ENCODE peak calls at places on chromosomes 13 and 19, in ten cellular contexts. One of them, this sample, is unnamed. For H3K27me3, the result is how much of the 10 kb centered on the place peaks cover.

GRCh38 chr19:34269968-34270621 is 15.7 kb downstream of the GARRE1 start:
- DNase-seq in thoracic aorta: peak
- DNase-seq in ascending aorta: peak
- DNase-seq in H9: peak
- DNase-seq in right cardiac atrium: peak
- DNase-seq in body of pancreas: peak
- DNase-seq in heart right ventricle: peak
- DNase-seq in transverse colon: peak
- DNase-seq in stomach: peak
- DNase-seq in lower lobe of right lung: peak
- DNase-seq in this sample: no peak

GRCh38 chr13:40069173-40070044 is 413.9 kb downstream of the COG6 start:
- DNase-seq in thoracic aorta: peak
- DNase-seq in ascending aorta: no peak
- DNase-seq in H9: peak
- DNase-seq in right cardiac atrium: peak
- DNase-seq in body of pancreas: peak
- DNase-seq in heart right ventricle: peak
- DNase-seq in transverse colon: peak
- DNase-seq in stomach: peak
- DNase-seq in lower lobe of right lung: peak
- DNase-seq in this sample: peak

GRCh38 chr19:7909471-7910067 is 5.1 kb upstream of the TGFBR3L start:
- DNase-seq in thoracic aorta: no peak
- DNase-seq in ascending aorta: no peak
- DNase-seq in H9: no peak
- DNase-seq in right cardiac atrium: peak
- DNase-seq in body of pancreas: no peak
- DNase-seq in heart right ventricle: no peak
- DNase-seq in transverse colon: no peak
- DNase-seq in stomach: no peak
- DNase-seq in lower lobe of right lung: peak
- DNase-seq in this sample: no peak

GRCh38 chr13:102487330-102487729 is 85.5 kb upstream of the FGF14 start:
- DNase-seq in thoracic aorta: no peak
- DNase-seq in ascending aorta: no peak
- DNase-seq in H9: no peak
- DNase-seq in right cardiac atrium: no peak
- DNase-seq in body of pancreas: no peak
- DNase-seq in heart right ventricle: no peak
- DNase-seq in transverse colon: no peak
- DNase-seq in stomach: no peak
- DNase-seq in lower lobe of right lung: no peak
- DNase-seq in this sample: no peak

GRCh38 chr19:9324584-9324962 is 594 bp downstream of the ZNF559 start:
- DNase-seq in thoracic aorta: no peak
- DNase-seq in ascending aorta: no peak
- DNase-seq in H9: no peak
- DNase-seq in right cardiac atrium: no peak
- DNase-seq in body of pancreas: no peak
- DNase-seq in heart right ventricle: no peak
- DNase-seq in transverse colon: no peak
- DNase-seq in stomach: no peak
- DNase-seq in lower lobe of right lung: no peak
- DNase-seq in this sample: no peak

GRCh38 chr13:62799931-62800436 is 1384.3 kb upstream of the PCDH20 start:
- DNase-seq in thoracic aorta: no peak
- DNase-seq in ascending aorta: no peak
- DNase-seq in H9: no peak
- DNase-seq in right cardiac atrium: no peak
- DNase-seq in body of pancreas: peak
- DNase-seq in heart right ventricle: no peak
- DNase-seq in transverse colon: no peak
- DNase-seq in stomach: no peak
- DNase-seq in lower lobe of right lung: no peak
- DNase-seq in this sample: no peak

GRCh38 chr19:29630661-29631060 is 24.6 kb downstream of the POP4 start:
- DNase-seq in thoracic aorta: no peak
- DNase-seq in ascending aorta: no peak
- DNase-seq in H9: no peak
- DNase-seq in right cardiac atrium: no peak
- DNase-seq in body of pancreas: no peak
- DNase-seq in heart right ventricle: no peak
- DNase-seq in transverse colon: no peak
- DNase-seq in stomach: no peak
- DNase-seq in lower lobe of right lung: no peak
- DNase-seq in this sample: no peak

GRCh38 chr13:73914119-73914518 is 220.1 kb downstream of the KLF12 start:
- DNase-seq in thoracic aorta: no peak
- DNase-seq in ascending aorta: no peak
- DNase-seq in H9: no peak
- DNase-seq in right cardiac atrium: no peak
- DNase-seq in body of pancreas: no peak
- DNase-seq in heart right ventricle: no peak
- DNase-seq in transverse colon: no peak
- DNase-seq in stomach: no peak
- DNase-seq in lower lobe of right lung: no peak
- DNase-seq in this sample: no peak

GRCh38 chr13:32036762-32037161 is 5.2 kb downstream of the FRY start:
- DNase-seq in thoracic aorta: no peak
- DNase-seq in ascending aorta: no peak
- DNase-seq in H9: no peak
- DNase-seq in right cardiac atrium: no peak
- DNase-seq in body of pancreas: no peak
- DNase-seq in heart right ventricle: no peak
- DNase-seq in transverse colon: no peak
- DNase-seq in stomach: no peak
- DNase-seq in lower lobe of right lung: no peak
- DNase-seq in this sample: no peak
- H3K27me3 ChIP-seq in thoracic aorta: under half
- H3K27me3 ChIP-seq in ascending aorta: under half
- H3K27me3 ChIP-seq in H9: under half
- H3K27me3 ChIP-seq in right cardiac atrium: under half
- H3K27me3 ChIP-seq in body of pancreas: under half
- H3K27me3 ChIP-seq in heart right ventricle: under half
- H3K27me3 ChIP-seq in transverse colon: under half
- H3K27me3 ChIP-seq in stomach: under half
- H3K27me3 ChIP-seq in lower lobe of right lung: under half
- H3K27me3 ChIP-seq in this sample: under half

GRCh38 chr19:27580906-27581305 is 1632.0 kb downstream of the UQCRFS1 start:
- DNase-seq in thoracic aorta: no peak
- DNase-seq in ascending aorta: no peak
- DNase-seq in H9: no peak
- DNase-seq in right cardiac atrium: no peak
- DNase-seq in body of pancreas: no peak
- DNase-seq in heart right ventricle: no peak
- DNase-seq in transverse colon: no peak
- DNase-seq in stomach: no peak
- DNase-seq in lower lobe of right lung: no peak
- DNase-seq in this sample: no peak
- H3K27me3 ChIP-seq in thoracic aorta: under half
- H3K27me3 ChIP-seq in ascending aorta: under half
- H3K27me3 ChIP-seq in H9: under half
- H3K27me3 ChIP-seq in right cardiac atrium: under half
- H3K27me3 ChIP-seq in body of pancreas: under half
- H3K27me3 ChIP-seq in heart right ventricle: under half
- H3K27me3 ChIP-seq in transverse colon: under half
- H3K27me3 ChIP-seq in stomach: under half
- H3K27me3 ChIP-seq in lower lobe of right lung: under half
- H3K27me3 ChIP-seq in this sample: under half

DNA sequence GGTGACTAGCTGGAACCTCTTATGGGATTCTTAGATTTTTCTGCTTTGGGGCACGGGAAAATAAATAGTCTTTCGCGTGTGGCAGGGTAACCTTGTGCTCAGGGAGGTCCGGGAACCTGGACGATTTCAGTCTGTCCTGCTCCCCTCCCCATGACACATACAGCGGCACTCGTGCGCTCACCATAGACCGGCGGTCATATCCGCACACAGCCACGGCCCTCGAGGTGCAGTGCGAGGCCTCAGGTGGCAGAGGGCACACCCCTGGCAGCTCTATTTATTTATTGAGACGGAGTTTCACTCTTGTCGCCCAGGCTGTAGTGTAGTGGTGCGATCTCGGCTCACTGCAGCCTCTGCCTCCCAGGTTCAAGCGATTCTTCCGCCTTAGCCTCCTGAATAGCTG is 3.0 kb downstream of the ONECUT3 start:
- DNase-seq in thoracic aorta: no peak
- DNase-seq in ascending aorta: no peak
- DNase-seq in H9: no peak
- DNase-seq in right cardiac atrium: peak
- DNase-seq in body of pancreas: no peak
- DNase-seq in heart right ventricle: no peak
- DNase-seq in transverse colon: no peak
- DNase-seq in stomach: no peak
- DNase-seq in lower lobe of right lung: no peak
- DNase-seq in this sample: no peak
- H3K27me3 ChIP-seq in thoracic aorta: under half
- H3K27me3 ChIP-seq in ascending aorta: under half
- H3K27me3 ChIP-seq in H9: half or more
- H3K27me3 ChIP-seq in right cardiac atrium: under half
- H3K27me3 ChIP-seq in body of pancreas: under half
- H3K27me3 ChIP-seq in heart right ventricle: half or more
- H3K27me3 ChIP-seq in transverse colon: half or more
- H3K27me3 ChIP-seq in stomach: half or more
- H3K27me3 ChIP-seq in lower lobe of right lung: half or more
- H3K27me3 ChIP-seq in this sample: half or more

GRCh38 chr19:18789883-18790565 is 1.1 kb downstream of the COMP start:
- DNase-seq in thoracic aorta: no peak
- DNase-seq in ascending aorta: no peak
- DNase-seq in H9: peak
- DNase-seq in right cardiac atrium: peak
- DNase-seq in body of pancreas: peak
- DNase-seq in heart right ventricle: no peak
- DNase-seq in transverse colon: no peak
- DNase-seq in stomach: no peak
- DNase-seq in lower lobe of right lung: no peak
- DNase-seq in this sample: no peak
- H3K27me3 ChIP-seq in thoracic aorta: under half
- H3K27me3 ChIP-seq in ascending aorta: under half
- H3K27me3 ChIP-seq in H9: half or more
- H3K27me3 ChIP-seq in right cardiac atrium: under half
- H3K27me3 ChIP-seq in body of pancreas: under half
- H3K27me3 ChIP-seq in heart right ventricle: half or more
- H3K27me3 ChIP-seq in transverse colon: half or more
- H3K27me3 ChIP-seq in stomach: half or more
- H3K27me3 ChIP-seq in lower lobe of right lung: half or more
- H3K27me3 ChIP-seq in this sample: under half

DNA sequence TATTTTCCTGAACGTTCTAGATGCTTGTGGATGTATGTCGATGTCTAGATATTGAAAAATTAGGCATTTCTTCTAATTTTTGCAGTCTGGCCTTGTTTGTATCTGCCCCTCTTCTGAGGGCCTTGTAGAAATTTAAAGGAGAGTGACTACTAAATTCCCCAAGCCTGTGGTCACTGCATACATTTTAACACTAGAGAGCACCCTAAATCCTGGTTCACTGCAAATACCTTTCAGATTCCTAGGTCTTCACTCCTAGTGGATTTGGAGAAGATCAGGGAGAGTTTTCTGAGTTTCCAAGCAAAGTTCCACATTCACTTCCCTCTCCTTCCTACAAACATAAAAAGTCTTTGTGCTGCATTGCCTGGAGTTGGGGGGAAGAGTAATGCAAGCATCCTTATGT is 1272.5 kb downstream of the OLFM4 start:
- DNase-seq in thoracic aorta: no peak
- DNase-seq in ascending aorta: no peak
- DNase-seq in H9: no peak
- DNase-seq in right cardiac atrium: no peak
- DNase-seq in body of pancreas: no peak
- DNase-seq in heart right ventricle: no peak
- DNase-seq in transverse colon: no peak
- DNase-seq in stomach: no peak
- DNase-seq in lower lobe of right lung: no peak
- DNase-seq in this sample: no peak
- H3K27me3 ChIP-seq in thoracic aorta: under half
- H3K27me3 ChIP-seq in ascending aorta: under half
- H3K27me3 ChIP-seq in H9: under half
- H3K27me3 ChIP-seq in right cardiac atrium: under half
- H3K27me3 ChIP-seq in body of pancreas: under half
- H3K27me3 ChIP-seq in heart right ventricle: under half
- H3K27me3 ChIP-seq in transverse colon: under half
- H3K27me3 ChIP-seq in stomach: under half
- H3K27me3 ChIP-seq in lower lobe of right lung: under half
- H3K27me3 ChIP-seq in this sample: under half

GRCh38 chr19:55442372-55443044 is 592 bp downstream of the SHISA7 start:
- DNase-seq in thoracic aorta: no peak
- DNase-seq in ascending aorta: no peak
- DNase-seq in H9: peak
- DNase-seq in right cardiac atrium: no peak
- DNase-seq in body of pancreas: no peak
- DNase-seq in heart right ventricle: no peak
- DNase-seq in transverse colon: no peak
- DNase-seq in stomach: no peak
- DNase-seq in lower lobe of right lung: no peak
- DNase-seq in this sample: no peak
- H3K27me3 ChIP-seq in thoracic aorta: under half
- H3K27me3 ChIP-seq in ascending aorta: under half
- H3K27me3 ChIP-seq in H9: under half
- H3K27me3 ChIP-seq in right cardiac atrium: under half
- H3K27me3 ChIP-seq in body of pancreas: under half
- H3K27me3 ChIP-seq in heart right ventricle: half or more
- H3K27me3 ChIP-seq in transverse colon: half or more
- H3K27me3 ChIP-seq in stomach: half or more
- H3K27me3 ChIP-seq in lower lobe of right lung: half or more
- H3K27me3 ChIP-seq in this sample: under half

GRCh38 chr19:44748426-44749254 is at the start of gene BCL3:
- DNase-seq in thoracic aorta: no peak
- DNase-seq in ascending aorta: no peak
- DNase-seq in H9: no peak
- DNase-seq in right cardiac atrium: peak
- DNase-seq in body of pancreas: peak
- DNase-seq in heart right ventricle: peak
- DNase-seq in transverse colon: peak
- DNase-seq in stomach: peak
- DNase-seq in lower lobe of right lung: peak
- DNase-seq in this sample: peak

GRCh38 chr19:44750713-44751112 is 2.2 kb downstream of the BCL3 start:
- DNase-seq in thoracic aorta: no peak
- DNase-seq in ascending aorta: no peak
- DNase-seq in H9: no peak
- DNase-seq in right cardiac atrium: no peak
- DNase-seq in body of pancreas: no peak
- DNase-seq in heart right ventricle: no peak
- DNase-seq in transverse colon: no peak
- DNase-seq in stomach: no peak
- DNase-seq in lower lobe of right lung: no peak
- DNase-seq in this sample: no peak

GRCh38 chr19:44747739-44748425 is 626 bp upstream of the BCL3 start:
- DNase-seq in thoracic aorta: no peak
- DNase-seq in ascending aorta: no peak
- DNase-seq in H9: peak
- DNase-seq in right cardiac atrium: peak
- DNase-seq in body of pancreas: peak
- DNase-seq in heart right ventricle: peak
- DNase-seq in transverse colon: peak
- DNase-seq in stomach: peak
- DNase-seq in lower lobe of right lung: peak
- DNase-seq in this sample: no peak

GRCh38 chr19:44749994-44750393 is 1.5 kb downstream of the BCL3 start:
- DNase-seq in thoracic aorta: no peak
- DNase-seq in ascending aorta: no peak
- DNase-seq in H9: no peak
- DNase-seq in right cardiac atrium: no peak
- DNase-seq in body of pancreas: no peak
- DNase-seq in heart right ventricle: no peak
- DNase-seq in transverse colon: no peak
- DNase-seq in stomach: no peak
- DNase-seq in lower lobe of right lung: no peak
- DNase-seq in this sample: no peak

GRCh38 chr19:44749318-44749717 is 810 bp downstream of the BCL3 start:
- DNase-seq in thoracic aorta: no peak
- DNase-seq in ascending aorta: no peak
- DNase-seq in H9: no peak
- DNase-seq in right cardiac atrium: no peak
- DNase-seq in body of pancreas: no peak
- DNase-seq in heart right ventricle: no peak
- DNase-seq in transverse colon: no peak
- DNase-seq in stomach: no peak
- DNase-seq in lower lobe of right lung: no peak
- DNase-seq in this sample: no peak
- H3K27me3 ChIP-seq in thoracic aorta: under half
- H3K27me3 ChIP-seq in ascending aorta: under half
- H3K27me3 ChIP-seq in H9: under half
- H3K27me3 ChIP-seq in right cardiac atrium: under half
- H3K27me3 ChIP-seq in body of pancreas: under half
- H3K27me3 ChIP-seq in heart right ventricle: under half
- H3K27me3 ChIP-seq in transverse colon: under half
- H3K27me3 ChIP-seq in stomach: under half
- H3K27me3 ChIP-seq in lower lobe of right lung: under half
- H3K27me3 ChIP-seq in this sample: under half

This sample was measured in prostate gland.